ENCODE peak calls at places on chromosomes 12 and 14, in seven cellular contexts. S is endodermal cell, E is esophagus squamous epithelium, Z is PC-9, U is brain microvascular endothelial cell, F is RWPE2, M is hepatocyte. H is an unnamed sample.

GRCh38 chr14:28763914-28764848 is 2.4 kb upstream of the FOXG1 start:
- DNase-seq in S (peak; percentile 69), E (no peak), Z (no peak), U (no peak), F (no peak), M (no peak), H (no peak)

GRCh38 chr14:75441731-75442130 is 13.9 kb downstream of the JDP2 start:
- DNase-seq in S (no peak), E (no peak), Z (peak; percentile 87), U (no peak), F (no peak), M (no peak), H (no peak)

GRCh38 chr12:68175566-68176033 is 16.1 kb upstream of the IFNG start:
- DNase-seq in S (peak; percentile 61), E (no peak), Z (no peak), U (no peak), F (no peak), M (no peak), H (no peak)

GRCh38 chr12:58529897-58530296 is 390.4 kb downstream of the LRIG3 start:
- DNase-seq in S (no peak), E (no peak), Z (no peak), U (peak; percentile 93), F (no peak), M (peak; percentile 15), H (no peak)

GRCh38 chr12:75390156-75390898 is 562 bp upstream of the GLIPR1L2 start:
- DNase-seq in S (no peak), E (no peak), Z (no peak), U (no peak), F (no peak), M (no peak), H (no peak)

GRCh38 chr12:106764738-106765137 is 9.7 kb upstream of the RIC8B start:
- DNase-seq in S (no peak), E (no peak), Z (no peak), U (no peak), F (no peak), M (no peak), H (peak; percentile 55)

GRCh38 chr12:92973614-92974013 is 44.5 kb upstream of the EEA1 start:
- DNase-seq in S (no peak), E (no peak), Z (no peak), U (peak; percentile 25), F (peak; percentile 61), M (peak; percentile 38), H (no peak)

GRCh38 chr12:60419986-60420385 is 824.2 kb downstream of the SLC16A7 start:
- DNase-seq in S (no peak), E (no peak), Z (no peak), U (no peak), F (no peak), M (no peak), H (no peak)

GRCh38 chr12:111034148-111034910 is 114.0 kb upstream of the MYL2 start:
- DNase-seq in S (peak; percentile 90), E (no peak), Z (no peak), U (no peak), F (peak; percentile 68), M (peak; percentile 15), H (no peak)

GRCh38 chr12:92912052-92912451 is 17.0 kb downstream of the EEA1 start:
- DNase-seq in S (no peak), E (no peak), Z (no peak), U (no peak), F (peak; percentile 56), M (no peak), H (no peak)

GRCh38 chr14:68373847-68374582 is 418.9 kb downstream of the ZFP36L1 start:
- DNase-seq in S (no peak), E (no peak), Z (no peak), U (no peak), F (no peak), M (no peak), H (no peak)

GRCh38 chr12:121697093-121697698 is 15.4 kb upstream of the TMEM120B start:
- DNase-seq in S (peak; percentile 42), E (no peak), Z (peak; percentile 13), U (no peak), F (no peak), M (peak; percentile 78), H (no peak)

GRCh38 chr14:88908216-88908615 is 83.8 kb downstream of the TTC8 start:
- DNase-seq in S (no peak), E (no peak), Z (no peak), U (no peak), F (no peak), M (no peak), H (no peak)

GRCh38 chr14:88910386-88910785 is 85.9 kb downstream of the TTC8 start:
- DNase-seq in S (no peak), E (no peak), Z (no peak), U (no peak), F (no peak), M (no peak), H (peak; percentile 47)

GRCh38 chr14:88914956-88915355 is 90.5 kb downstream of the TTC8 start:
- DNase-seq in S (no peak), E (no peak), Z (no peak), U (no peak), F (no peak), M (no peak), H (no peak)

DNA sequence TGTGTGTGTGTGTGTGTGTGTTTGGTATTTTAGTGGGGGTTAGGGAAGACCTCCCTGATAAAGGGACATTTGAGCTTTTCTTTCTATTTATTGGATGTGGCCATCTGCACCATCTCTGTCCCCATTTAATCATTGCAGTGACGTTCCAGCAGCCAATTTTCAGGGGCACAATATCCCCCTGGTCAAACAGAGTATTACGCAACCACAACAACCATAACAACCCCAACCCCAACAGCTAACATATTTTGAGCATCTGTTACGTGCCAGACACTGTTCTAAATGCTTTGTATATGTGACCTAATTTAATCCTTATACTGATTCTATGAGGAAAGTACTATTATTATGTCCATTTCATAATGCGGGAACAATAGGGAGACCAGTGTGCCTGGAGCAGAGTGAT is 87.4 kb downstream of the TTC8 start:
- DNase-seq in S (no peak), E (no peak), Z (no peak), U (no peak), F (no peak), M (no peak), H (no peak)
- H3K27me3 ChIP-seq in S (no peaks in the 10 kb centered on the region), E (peaks cover 7% of the 10 kb centered on the region), Z (no peaks in the 10 kb centered on the region), U (no peaks in the 10 kb centered on the region), F (no peaks in the 10 kb centered on the region), M (no peaks in the 10 kb centered on the region), H (no peaks in the 10 kb centered on the region)

DNA sequence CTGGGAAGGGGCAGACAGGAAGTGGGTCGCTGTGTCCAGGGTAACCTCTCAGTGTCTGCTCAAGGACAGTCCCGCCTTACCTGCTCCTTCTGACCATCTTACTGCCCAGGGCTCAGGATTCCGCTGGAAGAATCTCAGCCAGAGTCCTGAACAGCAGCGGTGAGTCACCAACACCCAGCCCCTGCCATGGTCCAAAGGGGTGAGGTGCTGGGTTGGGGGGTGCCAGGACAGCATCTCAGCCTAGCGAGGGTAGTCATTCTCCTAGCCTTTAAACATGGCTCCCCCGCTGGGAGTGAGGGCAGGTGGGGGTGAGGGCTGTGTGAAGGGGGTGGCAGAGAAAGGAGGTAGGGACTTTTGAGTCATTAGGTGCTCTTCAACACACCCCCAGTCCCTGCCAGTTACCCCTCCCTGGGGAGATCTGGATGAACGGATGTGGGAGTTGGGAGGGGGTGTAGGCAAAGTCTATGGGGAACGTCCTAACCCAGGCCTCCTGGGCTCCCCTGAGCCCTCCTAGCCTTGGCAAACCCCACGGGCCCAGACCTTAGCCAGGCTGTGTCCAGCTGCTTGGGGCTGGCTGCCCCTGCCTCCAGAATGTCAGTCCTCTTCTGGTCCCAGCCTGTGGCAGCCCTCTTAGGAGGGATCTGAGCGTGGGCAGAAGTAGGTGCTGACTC is 2.5 kb downstream of the TAMALIN start:
- DNase-seq in S (peak; percentile 64), E (no peak), Z (no peak), U (no peak), F (no peak), M (no peak), H (no peak)
- H3K27me3 ChIP-seq in S (peaks cover 60% of the 10 kb centered on the region), E (peaks cover 36% of the 10 kb centered on the region), Z (no peaks in the 10 kb centered on the region), U (peaks cover 16% of the 10 kb centered on the region), F (peaks cover 28% of the 10 kb centered on the region), M (peaks cover 33% of the 10 kb centered on the region), H (no peaks in the 10 kb centered on the region)

DNA sequence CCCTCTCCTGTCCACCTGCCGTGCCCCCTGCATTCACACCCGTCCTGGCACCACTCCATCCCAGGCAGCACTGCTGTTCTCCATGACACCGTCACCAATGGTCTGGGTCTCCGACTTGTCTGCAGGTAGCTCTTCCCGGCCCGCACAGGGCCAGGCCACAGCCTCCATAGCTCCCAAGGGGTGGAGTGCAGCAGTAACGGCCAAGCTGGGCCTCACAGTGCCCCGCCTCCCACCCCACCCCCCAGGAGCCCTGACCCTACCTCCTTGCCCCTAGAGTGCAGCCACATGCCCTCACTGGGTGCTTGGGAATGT is 12.9 kb downstream of the FBRSL1 start:
- DNase-seq in S (no peak), E (no peak), Z (no peak), U (no peak), F (no peak), M (no peak), H (no peak)
- H3K27me3 ChIP-seq in S (no peaks in the 10 kb centered on the region), E (no peaks in the 10 kb centered on the region), Z (no peaks in the 10 kb centered on the region), U (no peaks in the 10 kb centered on the region), F (no peaks in the 10 kb centered on the region), M (no peaks in the 10 kb centered on the region), H (no peaks in the 10 kb centered on the region)

DNA sequence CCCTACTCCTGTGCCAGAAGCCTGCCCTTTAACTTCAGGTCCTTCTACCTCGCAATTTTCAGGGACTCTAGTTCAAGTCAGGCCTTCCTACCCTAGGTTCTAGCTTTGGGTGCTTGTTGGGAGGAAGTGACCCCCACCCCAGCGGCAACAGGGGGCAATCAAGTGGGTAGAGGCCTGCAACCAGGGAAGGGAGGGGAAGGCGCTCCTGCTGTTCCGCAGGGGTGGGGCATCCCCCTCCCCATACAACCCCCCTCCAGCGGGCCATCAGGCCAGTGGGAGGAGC is 202 bp upstream of the PRPH start:
- DNase-seq in S (no peak), E (no peak), Z (no peak), U (no peak), F (no peak), M (no peak), H (no peak)
- H3K27me3 ChIP-seq in S (peaks cover 70% of the 10 kb centered on the region), E (peaks cover 66% of the 10 kb centered on the region), Z (peaks cover 2% of the 10 kb centered on the region), U (peaks cover 32% of the 10 kb centered on the region), F (peaks cover 24% of the 10 kb centered on the region), M (peaks cover 63% of the 10 kb centered on the region), H (peaks cover 45% of the 10 kb centered on the region)

GRCh38 chr12:53976172-53976822 is 1.5 kb upstream of the HOTAIR start:
- DNase-seq in S (peak; percentile 85), E (no peak), Z (no peak), U (no peak), F (no peak), M (no peak), H (no peak)
- H3K27me3 ChIP-seq in S (peaks cover 100% of the 10 kb centered on the region), E (peaks cover 100% of the 10 kb centered on the region), Z (no peaks in the 10 kb centered on the region), U (peaks cover 91% of the 10 kb centered on the region), F (peaks cover 89% of the 10 kb centered on the region), M (peaks cover 90% of the 10 kb centered on the region), H (peaks cover 97% of the 10 kb centered on the region)

GRCh38 chr12:85782711-85783110 is 53.5 kb downstream of the RASSF9 start:
- DNase-seq in S (no peak), E (no peak), Z (no peak), U (no peak), F (no peak), M (no peak), H (no peak)
- H3K27me3 ChIP-seq in S (no peaks in the 10 kb centered on the region), E (no peaks in the 10 kb centered on the region), Z (no peaks in the 10 kb centered on the region), U (no peaks in the 10 kb centered on the region), F (no peaks in the 10 kb centered on the region), M (no peaks in the 10 kb centered on the region), H (no peaks in the 10 kb centered on the region)

H was measured in dorsolateral prefrontal cortex.